ENCODE peak calls at places on chromosomes 4 and X, in seven cellular contexts. S, R, P, O, K, D and X are unnamed samples. For H3K4me1, the result is how much of the 10 kb centered on the place peaks cover.

GRCh38 chrX:132413459-132413858 is 75.4 kb downstream of the MBNL3 start:
- DNase-seq in S (no peak), R (peak), P (peak), O (peak), K (peak), D (no peak), X (no peak)

GRCh38 chr4:18020145-18020670 is 1.3 kb downstream of the LCORL start:
- DNase-seq in S (no peak), R (no peak), P (peak), O (no peak), K (no peak), D (no peak), X (no peak)

GRCh38 chrX:118088084-118088483 is 28.5 kb downstream of the KLHL13 start:
- DNase-seq in S (no peak), R (no peak), P (no peak), O (no peak), K (no peak), D (no peak), X (no peak)

GRCh38 chrX:68831405-68832100 is 2.7 kb downstream of the EFNB1 start:
- DNase-seq in S (no peak), R (peak), P (no peak), O (no peak), K (no peak), D (no peak), X (peak)

GRCh38 chr4:67380154-67380553 is 165.1 kb downstream of the CENPC start:
- DNase-seq in S (no peak), R (no peak), P (no peak), O (no peak), K (no peak), D (no peak), X (no peak)

GRCh38 chr4:16418814-16419213 is 192.5 kb upstream of the TAPT1 start:
- DNase-seq in S (no peak), R (no peak), P (no peak), O (no peak), K (peak), D (no peak), X (no peak)

GRCh38 chr4:41146716-41147506 is 67.4 kb downstream of the APBB2 start:
- DNase-seq in S (no peak), R (no peak), P (peak), O (no peak), K (no peak), D (no peak), X (peak)

GRCh38 chr4:174316546-174316945 is 32.8 kb downstream of the CEP44 start:
- DNase-seq in S (no peak), R (no peak), P (no peak), O (no peak), K (no peak), D (no peak), X (no peak)

GRCh38 chr4:108018038-108018883 is 28.6 kb downstream of the HADH start:
- DNase-seq in S (peak), R (peak), P (peak), O (peak), K (peak), D (peak), X (peak)

GRCh38 chrX:10174051-10174450 is 17.3 kb downstream of the CLCN4 start:
- DNase-seq in S (no peak), R (no peak), P (no peak), O (no peak), K (no peak), D (no peak), X (no peak)
- H3K27ac ChIP-seq in S (no peak), R (peak), P (peak), O (no peak), K (no peak), D (no peak), X (peak)

DNA sequence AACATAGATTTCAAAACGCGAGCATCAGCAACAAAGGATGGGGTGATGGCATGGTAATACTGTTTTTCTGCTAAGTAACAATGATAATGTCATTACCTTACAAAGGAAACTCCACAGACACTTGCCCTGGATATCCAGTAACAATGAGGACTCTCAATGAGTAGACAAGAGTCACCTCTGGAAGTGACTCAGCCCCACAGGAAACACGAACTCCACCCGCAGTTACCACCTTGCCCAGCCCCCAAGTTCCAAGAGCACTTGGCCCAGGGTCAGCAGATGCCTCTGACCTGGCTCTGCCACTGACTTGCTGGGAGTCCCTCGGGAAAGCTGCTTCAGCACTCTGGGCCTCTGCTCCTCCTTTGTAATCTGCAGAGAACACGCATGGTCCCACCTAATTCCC is 110.3 kb upstream of the MAP3K15 start:
- DNase-seq in S (no peak), R (no peak), P (no peak), O (no peak), K (peak), D (no peak), X (no peak)
- H3K4me1 ChIP-seq in S (under half), R (under half), P (under half), O (under half), K (under half), D (under half), X (under half)

GRCh38 chr4:1022739-1023066 is 11.3 kb downstream of the FGFRL1 start:
- DNase-seq in S (no peak), R (no peak), P (no peak), O (no peak), K (no peak), D (no peak), X (no peak)

GRCh38 chr4:1023241-1023640 is 11.8 kb downstream of the FGFRL1 start:
- DNase-seq in S (no peak), R (no peak), P (no peak), O (no peak), K (no peak), D (no peak), X (no peak)

GRCh38 chr4:1019726-1020470 is 8.5 kb downstream of the FGFRL1 start:
- DNase-seq in S (no peak), R (no peak), P (no peak), O (no peak), K (no peak), D (no peak), X (no peak)

GRCh38 chr4:1022051-1022738 is 10.8 kb downstream of the FGFRL1 start:
- DNase-seq in S (no peak), R (no peak), P (no peak), O (no peak), K (no peak), D (no peak), X (no peak)

DNA sequence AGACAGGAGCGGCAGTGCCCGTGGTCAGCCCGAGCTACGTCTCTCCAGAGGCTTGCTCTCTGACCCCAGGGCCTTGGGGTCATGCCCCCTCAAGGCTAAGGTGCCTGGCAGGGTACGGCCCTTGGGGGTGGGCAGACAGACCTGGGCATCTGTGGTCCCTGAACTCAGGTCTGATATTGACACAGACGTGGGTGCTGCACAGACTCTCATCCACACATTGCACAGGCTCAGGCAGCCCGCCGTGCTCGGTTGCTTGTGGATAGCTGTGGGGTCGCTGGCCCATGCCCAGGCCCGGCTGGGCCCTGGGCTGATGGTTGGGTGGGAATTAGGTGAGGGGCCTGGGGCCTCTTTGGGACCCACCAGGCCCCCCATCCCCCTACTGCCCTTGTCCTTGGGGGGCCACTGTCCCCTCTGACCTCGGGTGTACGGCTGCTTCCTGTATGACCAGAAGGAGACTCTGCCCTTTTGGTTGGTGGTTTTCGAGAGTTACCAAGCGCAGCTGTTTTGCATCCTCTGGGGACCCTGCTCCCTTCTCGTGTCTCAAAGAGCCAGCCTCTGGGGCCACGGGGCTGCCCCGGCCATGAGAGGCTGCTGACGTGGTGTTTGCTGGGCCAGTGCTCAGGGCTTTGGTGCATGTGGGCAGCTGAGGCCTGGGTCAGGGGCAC is 10.1 kb downstream of the FGFRL1 start:
- DNase-seq in S (no peak), R (no peak), P (no peak), O (no peak), K (no peak), D (no peak), X (no peak)
- TF ChIP-seq POLR2A in S (no peak), R (no peak), P (no peak), O (no peak), K (no peak), D (no peak), X (no peak)

GRCh38 chr4:123622572-123622971 is 226.0 kb downstream of the SPRY1 start:
- DNase-seq in S (no peak), R (no peak), P (no peak), O (no peak), K (no peak), D (no peak), X (no peak)

GRCh38 chr4:123623611-123624010 is 227.0 kb downstream of the SPRY1 start:
- DNase-seq in S (no peak), R (no peak), P (no peak), O (no peak), K (no peak), D (no peak), X (no peak)

GRCh38 chr4:123621072-123621705 is 224.6 kb downstream of the SPRY1 start:
- DNase-seq in S (no peak), R (no peak), P (no peak), O (no peak), K (no peak), D (no peak), X (peak)

GRCh38 chr4:123628288-123628687 is 231.7 kb downstream of the SPRY1 start:
- DNase-seq in S (no peak), R (no peak), P (no peak), O (no peak), K (no peak), D (no peak), X (no peak)

GRCh38 chr4:123624959-123625358 is 228.4 kb downstream of the SPRY1 start:
- DNase-seq in S (no peak), R (no peak), P (no peak), O (no peak), K (no peak), D (no peak), X (no peak)
- H3K27ac ChIP-seq in S (no peak), R (no peak), P (no peak), O (no peak), K (no peak), D (no peak), X (no peak)

DNA sequence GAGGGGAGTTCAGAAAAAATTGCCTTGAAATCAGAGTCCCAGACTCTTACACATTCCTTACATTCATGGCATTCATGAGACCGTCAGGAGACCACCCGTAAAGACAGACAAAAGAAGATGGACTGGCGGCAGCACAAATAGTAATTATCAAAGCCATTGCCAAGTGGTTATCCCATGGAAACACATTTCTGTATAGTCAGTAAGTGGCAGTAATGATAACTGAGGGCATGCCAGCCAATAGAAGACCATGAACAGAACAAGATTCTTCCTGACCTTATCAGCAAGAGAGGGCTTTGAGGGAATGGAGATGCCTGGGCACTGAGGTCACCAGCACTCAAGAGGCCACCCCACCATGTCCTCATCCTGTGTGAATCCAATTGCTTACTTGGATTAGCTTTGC is 121.7 kb upstream of the HCCS start:
- DNase-seq in S (no peak), R (no peak), P (no peak), O (no peak), K (no peak), D (no peak), X (no peak)
- H3K4me1 ChIP-seq in S (under half), R (under half), P (under half), O (under half), K (under half), D (under half), X (under half)

DNA sequence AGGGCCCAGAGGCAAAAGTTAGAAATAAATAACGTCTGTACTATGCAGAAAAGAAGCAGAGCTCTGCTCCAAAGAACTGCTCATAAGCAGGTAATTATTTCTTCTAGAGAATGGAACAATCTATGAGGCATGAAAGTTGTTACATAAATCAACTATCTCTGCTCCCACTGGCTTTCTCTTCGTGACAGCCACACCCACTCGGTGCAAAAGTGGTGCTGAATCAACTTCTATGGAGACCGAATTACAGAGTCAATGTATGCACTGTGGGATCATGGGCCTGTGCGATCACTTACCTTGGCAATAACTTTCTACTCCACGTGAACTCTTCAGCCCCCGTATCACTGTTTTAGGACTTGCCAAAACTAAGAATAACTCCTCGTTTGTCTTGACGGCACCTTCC is 99.4 kb upstream of the ATXN3L start:
- DNase-seq in S (no peak), R (no peak), P (no peak), O (no peak), K (no peak), D (no peak), X (no peak)
- TF ChIP-seq POLR2A in S (no peak), R (no peak), P (no peak), O (no peak), K (no peak), D (no peak), X (no peak)

GRCh38 chrX:106612403-106612789 is 618 bp downstream of the RADX start:
- DNase-seq in S (no peak), R (peak), P (no peak), O (no peak), K (no peak), D (no peak), X (no peak)
- H3K27ac ChIP-seq in S (no peak), R (no peak), P (no peak), O (peak), K (no peak), D (no peak), X (peak)

GRCh38 chr4:2949782-2950125 is 13.5 kb downstream of the NOP14 start:
- DNase-seq in S (no peak), R (no peak), P (no peak), O (no peak), K (no peak), D (no peak), X (no peak)
- H3K4me1 ChIP-seq in S (under half), R (under half), P (half or more), O (under half), K (under half), D (under half), X (under half)